ENCODE peak calls at places on chromosomes 4 and X, in six cellular contexts. B is posterior cingulate gyrus; M is fibroblast of pulmonary artery; H is activated CD4-positive, alpha-beta T cell treated with anti-CD3 and anti-CD28 coated beads, Interleukin-2, amount 50 U/mL, for 1 hour; Q is stimulated activated CD8-positive, alpha-beta memory T cell treated with anti-CD3 and anti-CD28 coated beads, Interleukin-4, amount 100 ng/mL, for 4 hours; E is hypothalamus. L is an unnamed sample.

GRCh38 chrX:136629084-136629750 is 18.7 kb upstream of the CD40LG start:
- DNase-seq in B (no peak), M (no peak), H (no peak), Q (no peak), E (no peak), L (no peak)

GRCh38 chr4:102344520-102344954 is 745 bp downstream of the SLC39A8 start:
- DNase-seq in B (peak; percentile 26), M (peak; percentile 55), H (peak; percentile 66), Q (peak; percentile 17), E (peak; percentile 36), L (peak; percentile 38)

GRCh38 chr4:1337376-1337831 is 9.6 kb upstream of the UVSSA start:
- DNase-seq in B (no peak), M (no peak), H (no peak), Q (no peak), E (no peak), L (peak; percentile 45)

GRCh38 chr4:142112451-142112850 is 476.1 kb downstream of the IL15 start:
- DNase-seq in B (no peak), M (peak; percentile 75), H (no peak), Q (no peak), E (no peak), L (peak; percentile 68)

GRCh38 chr4:174496631-174497442 is 25.5 kb downstream of the HPGD start:
- DNase-seq in B (no peak), M (no peak), H (no peak), Q (no peak), E (no peak), L (no peak)

GRCh38 chrX:101656817-101657216 is 2.8 kb downstream of the ARMCX2 start:
- DNase-seq in B (no peak), M (no peak), H (no peak), Q (no peak), E (no peak), L (no peak)

GRCh38 chr4:158766419-158767044 is 2.3 kb upstream of the FNIP2 start:
- DNase-seq in B (no peak), M (no peak), H (no peak), Q (no peak), E (no peak), L (no peak)

GRCh38 chrX:22155126-22155525 is 117.6 kb upstream of the CBLL2 start:
- DNase-seq in B (no peak), M (no peak), H (no peak), Q (no peak), E (no peak), L (no peak)

GRCh38 chr4:1797298-1797860 is 4.3 kb downstream of the FGFR3 start:
- DNase-seq in B (no peak), M (no peak), H (no peak), Q (no peak), E (no peak), L (no peak)

GRCh38 chrX:10041383-10041782 is 74.2 kb downstream of the CLDN34 start:
- DNase-seq in B (no peak), M (no peak), H (no peak), Q (no peak), E (no peak), L (no peak)

GRCh38 chr4:622996-623913 is 2.1 kb upstream of the PDE6B start:
- DNase-seq in B (peak; percentile 11), M (no peak), H (no peak), Q (no peak), E (no peak), L (no peak)

GRCh38 chrX:104921606-104922205 is 298.8 kb downstream of the TEX13A start:
- DNase-seq in B (no peak), M (no peak), H (no peak), Q (no peak), E (no peak), L (no peak)

GRCh38 chr4:8688041-8688907 is 95.7 kb downstream of the CPZ start:
- DNase-seq in B (peak; percentile 59), M (peak; percentile 12), H (no peak), Q (no peak), E (no peak), L (peak; percentile 8)

GRCh38 chrX:1385824-1386223 is 6.1 kb downstream of the SLC25A6 start:
- DNase-seq in B (peak; percentile 5), M (no peak), H (no peak), Q (no peak), E (no peak), L (no peak)

GRCh38 chr4:176539091-176539784 is 219.5 kb downstream of the SPCS3 start:
- DNase-seq in B (no peak), M (no peak), H (no peak), Q (no peak), E (no peak), L (no peak)

GRCh38 chrX:20951016-20951795 is 423.0 kb upstream of the CNKSR2 start:
- DNase-seq in B (no peak), M (no peak), H (no peak), Q (no peak), E (no peak), L (no peak)

GRCh38 chrX:154353172-154353843 is 21.1 kb downstream of the FLNA start:
- DNase-seq in B (no peak), M (no peak), H (peak; percentile 0), Q (no peak), E (no peak), L (no peak)

GRCh38 chr4:6052679-6053078 is 34.4 kb upstream of the C4orf50 start:
- DNase-seq in B (no peak), M (no peak), H (no peak), Q (no peak), E (no peak), L (no peak)

GRCh38 chr4:8583655-8584025 is 3.4 kb downstream of the GPR78 start:
- DNase-seq in B (no peak), M (no peak), H (no peak), Q (no peak), E (no peak), L (no peak)

GRCh38 chrX:51496501-51497291 is at the start of gene NUDT11:
- DNase-seq in B (no peak), M (peak; percentile 69), H (peak; percentile 2), Q (no peak), E (peak; percentile 16), L (peak; percentile 69)

GRCh38 chr4:152223600-152223999 is 312.3 kb downstream of the FBXW7 start:
- DNase-seq in B (no peak), M (no peak), H (no peak), Q (no peak), E (no peak), L (no peak)

GRCh38 chr4:67658302-67658701 is 42.7 kb downstream of the UBA6 start:
- DNase-seq in B (no peak), M (no peak), H (no peak), Q (no peak), E (no peak), L (no peak)

GRCh38 chr4:188780028-188780427 is 640.8 kb downstream of the TRIML1 start:
- DNase-seq in B (no peak), M (no peak), H (no peak), Q (no peak), E (no peak), L (no peak)

GRCh38 chrX:103446665-103447302 is 70.4 kb downstream of the BEX3 start:
- DNase-seq in B (no peak), M (peak; percentile 51), H (no peak), Q (no peak), E (no peak), L (no peak)

GRCh38 chr4:24655971-24656370 is 71.6 kb upstream of the DHX15 start:
- DNase-seq in B (no peak), M (no peak), H (no peak), Q (no peak), E (no peak), L (no peak)

GRCh38 chr4:76803522-76803921 is 94.4 kb downstream of the SOWAHB start:
- DNase-seq in B (no peak), M (peak; percentile 81), H (no peak), Q (no peak), E (no peak), L (peak; percentile 84)

GRCh38 chr4:113582737-113583136 is 178.8 kb downstream of the CAMK2D start:
- DNase-seq in B (no peak), M (no peak), H (no peak), Q (no peak), E (no peak), L (no peak)

GRCh38 chr4:87580057-87580456 is 28.3 kb upstream of the DSPP start:
- DNase-seq in B (no peak), M (no peak), H (no peak), Q (no peak), E (no peak), L (no peak)

GRCh38 chr4:4501678-4502077 is 40.2 kb downstream of the STX18 start:
- DNase-seq in B (no peak), M (no peak), H (no peak), Q (no peak), E (no peak), L (no peak)

GRCh38 chr4:3384771-3385701 is 56.7 kb upstream of the HGFAC start:
- DNase-seq in B (no peak), M (no peak), H (no peak), Q (no peak), E (no peak), L (no peak)

GRCh38 chrX:103783971-103784370 is 7.3 kb downstream of the PLP1 start:
- DNase-seq in B (no peak), M (peak; percentile 24), H (no peak), Q (no peak), E (peak; percentile 10), L (peak; percentile 11)

GRCh38 chr4:7651461-7651921 is 216.8 kb upstream of the PSAPL1 start:
- DNase-seq in B (no peak), M (no peak), H (no peak), Q (no peak), E (peak; percentile 58), L (peak; percentile 48)

GRCh38 chr4:1417522-1418390 is 11.5 kb upstream of the NKX1-1 start:
- DNase-seq in B (no peak), M (no peak), H (no peak), Q (no peak), E (no peak), L (no peak)

GRCh38 chr4:54971474-54971950 is 153.9 kb downstream of the KDR start:
- DNase-seq in B (no peak), M (peak; percentile 73), H (no peak), Q (no peak), E (peak; percentile 28), L (peak; percentile 63)

GRCh38 chr4:23930750-23931488 is 41.1 kb upstream of the PPARGC1A start:
- DNase-seq in B (no peak), M (peak; percentile 26), H (no peak), Q (no peak), E (peak; percentile 68), L (peak; percentile 32)

GRCh38 chr4:128376958-128377357 is 89.3 kb upstream of the PGRMC2 start:
- DNase-seq in B (no peak), M (no peak), H (no peak), Q (no peak), E (no peak), L (no peak)

GRCh38 chrX:115561605-115562491 is 874 bp downstream of the PLS3 start:
- DNase-seq in B (peak; percentile 32), M (peak; percentile 57), H (no peak), Q (no peak), E (no peak), L (peak; percentile 34)

GRCh38 chr4:142129931-142130330 is 493.5 kb downstream of the IL15 start:
- DNase-seq in B (no peak), M (no peak), H (no peak), Q (no peak), E (no peak), L (no peak)

L was measured in fibroblast of mammary gland.